ENCODE peak calls at places on chromosomes 1 and 21, in ten cellular contexts. E is HL-60, F is Peyer's patch, V is AG09309, H is GM06990, Y is fibroblast of the aortic adventitia, O is cardiac muscle cell, A is fibroblast of mammary gland, R is esophagus squamous epithelium, I is DND-41. G is an unnamed sample.

GRCh38 chr1:79899914-79900313 is 893.4 kb upstream of the ADGRL4 start:
- DNase-seq in E (no peak), V (peak; percentile 81), A (peak; percentile 97), H (no peak), Y (peak; percentile 96), I (no peak), O (no peak), F (no peak), R (no peak), G (peak; percentile 95)

GRCh38 chr1:15678578-15678977 is 5.5 kb upstream of the PLEKHM2 start:
- DNase-seq in V (peak; percentile 33), O (no peak), I (no peak), A (peak; percentile 73), F (no peak), H (peak; percentile 38), Y (peak; percentile 67), E (no peak), R (no peak), G (peak; percentile 80)

GRCh38 chr1:78301141-78301540 is 189.6 kb upstream of the PTGFR start:
- DNase-seq in O (no peak), Y (no peak), H (no peak), F (no peak), R (no peak), V (no peak), I (no peak), E (no peak), A (no peak), G (peak; percentile 20)

GRCh38 chr1:20590313-20590777 is 1.4 kb downstream of the CDA start:
- DNase-seq in R (no peak), Y (peak; percentile 47), A (peak; percentile 87), I (no peak), E (peak; percentile 98), O (no peak), F (peak; percentile 68), V (no peak), H (no peak), G (no peak)

GRCh38 chr1:229390130-229390529 is 43.8 kb downstream of the ACTA1 start:
- DNase-seq in A (no peak), Y (no peak), R (no peak), H (no peak), E (no peak), F (no peak), O (no peak), V (no peak), I (no peak), G (no peak)

GRCh38 chr1:203075249-203076030 is 10.4 kb downstream of the MYOG start:
- DNase-seq in V (no peak), H (no peak), O (no peak), I (no peak), F (no peak), A (no peak), R (no peak), Y (no peak), E (no peak), G (no peak)

GRCh38 chr1:160005070-160005469 is 26.7 kb downstream of the PIGM start:
- DNase-seq in E (no peak), A (no peak), R (no peak), Y (no peak), F (peak; percentile 53), V (no peak), I (no peak), O (no peak), H (no peak), G (no peak)

GRCh38 chr1:3163356-3163755 is 94.4 kb downstream of the PRDM16 start:
- DNase-seq in A (no peak), H (no peak), R (no peak), I (no peak), F (no peak), Y (no peak), V (no peak), E (no peak), O (no peak), G (no peak)

GRCh38 chr21:36909901-36910561 is 56.4 kb downstream of the HLCS start:
- DNase-seq in A (peak; percentile 98), F (no peak), H (no peak), V (peak; percentile 98), O (no peak), I (no peak), Y (peak; percentile 98), E (peak; percentile 73), R (no peak), G (peak; percentile 99)

GRCh38 chr1:244969355-244970235 is 105.3 kb upstream of the HNRNPU start:
- DNase-seq in F (peak; percentile 86), O (peak; percentile 83), H (peak; percentile 73), I (peak; percentile 47), E (peak; percentile 67), V (peak; percentile 64), R (peak; percentile 33), Y (peak; percentile 87), A (peak; percentile 90), G (peak; percentile 97)

GRCh38 chr1:56200446-56200845 is 378.9 kb downstream of the PLPP3 start:
- DNase-seq in F (no peak), E (no peak), R (no peak), V (no peak), Y (no peak), H (no peak), A (peak; percentile 19), O (peak; percentile 16), I (no peak), G (no peak)

GRCh38 chr1:24226754-24227153 is 39.7 kb upstream of the IFNLR1 start:
- DNase-seq in I (no peak), V (no peak), F (no peak), O (no peak), A (no peak), R (no peak), Y (no peak), E (no peak), H (no peak), G (no peak)

GRCh38 chr21:42641311-42642218 is 11.9 kb upstream of the PDE9A start:
- DNase-seq in Y (no peak), I (no peak), A (peak; percentile 62), O (no peak), E (no peak), F (peak; percentile 43), H (no peak), R (no peak), V (no peak), G (no peak)

GRCh38 chr1:65208577-65208976 is 60.6 kb downstream of the AK4 start:
- DNase-seq in Y (no peak), O (no peak), R (no peak), A (no peak), V (no peak), I (no peak), E (no peak), F (no peak), H (no peak), G (no peak)

GRCh38 chr1:115179397-115179835 is 90.1 kb upstream of the TSPAN2 start:
- DNase-seq in I (no peak), A (peak; percentile 98), Y (peak; percentile 99), O (no peak), H (peak; percentile 1), E (no peak), R (no peak), V (peak; percentile 91), F (no peak), G (peak; percentile 90)

GRCh38 chr1:167791281-167792209 is 69.8 kb downstream of the MPZL1 start:
- DNase-seq in I (no peak), A (peak; percentile 99), O (no peak), H (no peak), Y (peak; percentile 93), F (no peak), E (peak; percentile 44), V (peak; percentile 100), R (no peak), G (peak; percentile 95)

GRCh38 chr21:44485796-44486195 is 30.5 kb downstream of the LRRC3 start:
- DNase-seq in R (no peak), F (no peak), E (no peak), O (no peak), H (no peak), Y (no peak), A (no peak), V (no peak), I (no peak), G (no peak)

GRCh38 chr1:196733091-196733970 is 41.3 kb upstream of the CFHR3 start:
- DNase-seq in H (no peak), O (no peak), Y (peak; percentile 5), R (no peak), I (no peak), E (no peak), V (no peak), F (no peak), A (no peak), G (no peak)

GRCh38 chr1:226736908-226737818 is 1.9 kb downstream of the ITPKB start:
- DNase-seq in R (no peak), F (peak; percentile 65), H (peak; percentile 70), Y (peak; percentile 17), E (peak; percentile 12), I (no peak), V (no peak), O (peak; percentile 74), A (peak; percentile 15), G (peak; percentile 39)
- TF ChIP-seq CTCF in R (no peak), F (peak; percentile 7), H (no peak), Y (no peak), E (no peak), I (no peak), V (no peak), O (no peak), A (no peak), G (no peak)

DNA sequence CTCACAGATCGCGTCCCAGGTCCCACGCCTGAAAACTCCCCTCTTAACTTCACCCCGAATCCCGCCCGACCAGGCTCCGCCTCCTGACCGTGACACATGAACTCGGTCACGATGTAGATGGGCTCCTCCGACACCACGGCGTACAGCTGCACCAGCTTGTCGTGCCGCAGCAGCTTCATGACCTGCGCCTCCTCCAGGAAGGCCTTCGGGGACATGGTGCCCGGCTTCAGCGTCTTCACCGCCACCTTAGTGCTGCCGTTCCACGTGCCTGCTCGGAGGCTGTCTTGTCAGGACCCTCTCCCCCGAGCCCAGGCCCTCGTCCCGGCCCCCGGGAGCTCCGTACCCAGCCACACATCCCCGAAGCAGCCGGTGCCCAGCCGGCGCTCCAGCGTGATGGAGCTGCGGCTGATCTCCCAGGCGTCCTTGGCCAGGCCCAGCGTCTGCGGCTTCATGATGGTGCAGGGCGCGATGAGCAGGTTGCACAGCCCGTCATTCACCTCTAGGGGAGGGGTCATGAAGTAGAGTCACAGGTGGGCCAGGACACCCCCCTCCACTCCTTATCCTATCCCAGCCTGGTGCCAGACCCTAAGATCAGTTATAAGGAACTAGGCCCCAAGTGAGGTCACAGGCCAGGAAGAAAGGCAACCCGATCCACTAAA is 11.5 kb upstream of the AHDC1 start:
- DNase-seq in R (no peak), V (no peak), A (no peak), E (no peak), F (no peak), H (no peak), Y (no peak), O (no peak), I (peak; percentile 13), G (no peak)
- H3K4me3 ChIP-seq in R (no peak overlapping the region), V (no peak overlapping the region), A (no peak overlapping the region), E (no peak overlapping the region), F (no peak overlapping the region), H (no peak overlapping the region), Y (no peak overlapping the region), O (peak overlapping the region; percentile 1), I (no peak overlapping the region), G (no peak overlapping the region)

GRCh38 chr1:9273177-9273576 is 19.5 kb upstream of the SPSB1 start:
- DNase-seq in I (no peak), F (no peak), V (no peak), Y (no peak), R (no peak), O (no peak), A (no peak), H (no peak), E (no peak), G (no peak)
- TF ChIP-seq CTCF in I (no peak), F (no peak), V (no peak), Y (no peak), R (no peak), O (no peak), A (no peak), H (no peak), E (no peak), G (no peak)

GRCh38 chr1:154778944-154779343 is 91.1 kb downstream of the KCNN3 start:
- DNase-seq in A (no peak), H (no peak), E (no peak), R (no peak), I (no peak), Y (no peak), O (no peak), V (no peak), F (no peak), G (no peak)
- H3K4me3 ChIP-seq in A (no peak overlapping the region), H (no peak overlapping the region), E (no peak overlapping the region), R (no peak overlapping the region), I (no peak overlapping the region), Y (no peak overlapping the region), O (no peak overlapping the region), V (no peak overlapping the region), F (no peak overlapping the region), G (no peak overlapping the region)